ENCODE peak calls at places on chromosomes 12 and 14, in seven cellular contexts. One of them, this sample, is unnamed.

GRCh38 chr14:26163761-26164160 is 434.1 kb downstream of the NOVA1 start:
- DNase-seq in H1: no peak
- DNase-seq in H9: peak; percentile 52
- DNase-seq in neuronal stem cell: no peak
- DNase-seq in trophoblast cell: no peak
- DNase-seq in mesenchymal stem cell: peak; percentile 46
- DNase-seq in IMR-90: peak; percentile 20
- DNase-seq in this sample: peak; percentile 84

GRCh38 chr12:27236498-27236897 is 7.6 kb upstream of the STK38L start:
- DNase-seq in IMR-90: peak; percentile 50
- DNase-seq in trophoblast cell: peak; percentile 31
- DNase-seq in neuronal stem cell: no peak
- DNase-seq in mesenchymal stem cell: peak; percentile 57
- DNase-seq in H1: no peak
- DNase-seq in H9: no peak
- DNase-seq in this sample: no peak

GRCh38 chr14:69711065-69711464 is 55.9 kb upstream of the SRSF5 start:
- DNase-seq in H9: no peak
- DNase-seq in H1: no peak
- DNase-seq in trophoblast cell: no peak
- DNase-seq in IMR-90: peak; percentile 17
- DNase-seq in mesenchymal stem cell: no peak
- DNase-seq in neuronal stem cell: no peak
- DNase-seq in this sample: no peak

GRCh38 chr12:22255097-22255496 is 79.4 kb downstream of the ST8SIA1 start:
- DNase-seq in IMR-90: peak; percentile 21
- DNase-seq in mesenchymal stem cell: peak; percentile 34
- DNase-seq in H9: peak; percentile 68
- DNase-seq in trophoblast cell: peak; percentile 45
- DNase-seq in H1: no peak
- DNase-seq in neuronal stem cell: peak; percentile 82
- DNase-seq in this sample: peak; percentile 74

GRCh38 chr12:113914806-113915205 is 51.3 kb downstream of the RBM19 start:
- DNase-seq in H1: no peak
- DNase-seq in IMR-90: no peak
- DNase-seq in mesenchymal stem cell: no peak
- DNase-seq in neuronal stem cell: no peak
- DNase-seq in H9: no peak
- DNase-seq in trophoblast cell: no peak
- DNase-seq in this sample: no peak

GRCh38 chr14:59098377-59098776 is 90.1 kb upstream of the DAAM1 start:
- DNase-seq in mesenchymal stem cell: peak; percentile 77
- DNase-seq in H9: no peak
- DNase-seq in H1: no peak
- DNase-seq in neuronal stem cell: no peak
- DNase-seq in trophoblast cell: peak; percentile 90
- DNase-seq in IMR-90: peak; percentile 98
- DNase-seq in this sample: no peak

GRCh38 chr12:93460882-93461281 is 6.4 kb upstream of the MRPL42 start:
- DNase-seq in mesenchymal stem cell: no peak
- DNase-seq in neuronal stem cell: no peak
- DNase-seq in trophoblast cell: no peak
- DNase-seq in H9: no peak
- DNase-seq in H1: no peak
- DNase-seq in IMR-90: no peak
- DNase-seq in this sample: no peak

GRCh38 chr14:73744874-73745529 is 30.8 kb upstream of the PNMA1 start:
- DNase-seq in mesenchymal stem cell: no peak
- DNase-seq in trophoblast cell: no peak
- DNase-seq in H9: peak; percentile 22
- DNase-seq in H1: no peak
- DNase-seq in IMR-90: no peak
- DNase-seq in neuronal stem cell: no peak
- DNase-seq in this sample: no peak

GRCh38 chr14:53306267-53306721 is 153.2 kb upstream of the DDHD1 start:
- DNase-seq in H1: peak; percentile 7
- DNase-seq in IMR-90: peak; percentile 69
- DNase-seq in trophoblast cell: peak; percentile 36
- DNase-seq in neuronal stem cell: peak; percentile 62
- DNase-seq in H9: peak; percentile 46
- DNase-seq in mesenchymal stem cell: peak; percentile 50
- DNase-seq in this sample: peak; percentile 60

GRCh38 chr12:46664771-46665287 is 161.0 kb downstream of the SLC38A4 start:
- DNase-seq in H1: no peak
- DNase-seq in IMR-90: peak; percentile 96
- DNase-seq in neuronal stem cell: no peak
- DNase-seq in H9: no peak
- DNase-seq in mesenchymal stem cell: peak; percentile 92
- DNase-seq in trophoblast cell: no peak
- DNase-seq in this sample: peak; percentile 37

GRCh38 chr14:101399737-101400517 is 161.4 kb upstream of the DIO3 start:
- DNase-seq in H1: no peak
- DNase-seq in trophoblast cell: no peak
- DNase-seq in IMR-90: no peak
- DNase-seq in mesenchymal stem cell: no peak
- DNase-seq in H9: no peak
- DNase-seq in neuronal stem cell: no peak
- DNase-seq in this sample: no peak

GRCh38 chr12:107086314-107086713 is 7.0 kb downstream of the CRY1 start:
- DNase-seq in H9: no peak
- DNase-seq in neuronal stem cell: no peak
- DNase-seq in mesenchymal stem cell: no peak
- DNase-seq in IMR-90: no peak
- DNase-seq in H1: no peak
- DNase-seq in trophoblast cell: no peak
- DNase-seq in this sample: no peak

GRCh38 chr12:48822139-48822538 is 3.8 kb downstream of the CACNB3 start:
- DNase-seq in neuronal stem cell: no peak
- DNase-seq in IMR-90: no peak
- DNase-seq in H1: no peak
- DNase-seq in mesenchymal stem cell: no peak
- DNase-seq in H9: no peak
- DNase-seq in trophoblast cell: no peak
- DNase-seq in this sample: no peak

GRCh38 chr12:132404956-132405741 is 75.8 kb upstream of the GALNT9 start:
- DNase-seq in H1: no peak
- DNase-seq in IMR-90: no peak
- DNase-seq in trophoblast cell: no peak
- DNase-seq in neuronal stem cell: no peak
- DNase-seq in H9: no peak
- DNase-seq in mesenchymal stem cell: no peak
- DNase-seq in this sample: no peak

GRCh38 chr14:34700622-34701130 is 13.7 kb downstream of the CFL2 start:
- DNase-seq in neuronal stem cell: no peak
- DNase-seq in H1: no peak
- DNase-seq in IMR-90: no peak
- DNase-seq in trophoblast cell: peak; percentile 6
- DNase-seq in H9: no peak
- DNase-seq in mesenchymal stem cell: peak; percentile 36
- DNase-seq in this sample: no peak

GRCh38 chr12:115866909-115867525 is 410.5 kb downstream of the MED13L start:
- DNase-seq in IMR-90: no peak
- DNase-seq in H1: no peak
- DNase-seq in neuronal stem cell: no peak
- DNase-seq in mesenchymal stem cell: no peak
- DNase-seq in trophoblast cell: no peak
- DNase-seq in H9: peak; percentile 56
- DNase-seq in this sample: peak; percentile 56

GRCh38 chr14:100103261-100104005 is 38.2 kb downstream of the EVL start:
- DNase-seq in neuronal stem cell: no peak
- DNase-seq in H1: no peak
- DNase-seq in IMR-90: peak; percentile 13
- DNase-seq in H9: no peak
- DNase-seq in trophoblast cell: no peak
- DNase-seq in mesenchymal stem cell: no peak
- DNase-seq in this sample: no peak

GRCh38 chr14:36659822-36660735 is 1.6 kb upstream of the PAX9 start:
- DNase-seq in IMR-90: no peak
- DNase-seq in H9: no peak
- DNase-seq in mesenchymal stem cell: no peak
- DNase-seq in trophoblast cell: no peak
- DNase-seq in neuronal stem cell: no peak
- DNase-seq in H1: no peak
- DNase-seq in this sample: no peak

GRCh38 chr14:93759781-93760307 is 28.4 kb downstream of the PRIMA1 start:
- DNase-seq in mesenchymal stem cell: no peak
- DNase-seq in IMR-90: no peak
- DNase-seq in H9: no peak
- DNase-seq in H1: no peak
- DNase-seq in neuronal stem cell: no peak
- DNase-seq in trophoblast cell: no peak
- DNase-seq in this sample: no peak

GRCh38 chr14:91202234-91202974 is 42.1 kb downstream of the GPR68 start:
- DNase-seq in trophoblast cell: no peak
- DNase-seq in IMR-90: no peak
- DNase-seq in neuronal stem cell: peak; percentile 42
- DNase-seq in H9: no peak
- DNase-seq in mesenchymal stem cell: peak; percentile 72
- DNase-seq in H1: no peak
- DNase-seq in this sample: no peak

GRCh38 chr12:9711664-9712063 is 21.2 kb downstream of the CLECL1 start:
- DNase-seq in trophoblast cell: no peak
- DNase-seq in H1: no peak
- DNase-seq in H9: no peak
- DNase-seq in neuronal stem cell: no peak
- DNase-seq in mesenchymal stem cell: peak; percentile 31
- DNase-seq in IMR-90: peak; percentile 16
- DNase-seq in this sample: peak; percentile 85

GRCh38 chr12:50103767-50104321 is at the start of gene GPD1:
- DNase-seq in neuronal stem cell: no peak
- DNase-seq in H9: peak; percentile 76
- DNase-seq in H1: no peak
- DNase-seq in mesenchymal stem cell: peak; percentile 19
- DNase-seq in IMR-90: peak; percentile 28
- DNase-seq in trophoblast cell: no peak
- DNase-seq in this sample: peak; percentile 65

GRCh38 chr12:57485695-57486094 is 2.2 kb upstream of the MARS1 start:
- DNase-seq in mesenchymal stem cell: no peak
- DNase-seq in H1: no peak
- DNase-seq in trophoblast cell: no peak
- DNase-seq in neuronal stem cell: no peak
- DNase-seq in H9: no peak
- DNase-seq in IMR-90: no peak
- DNase-seq in this sample: peak; percentile 84

GRCh38 chr12:101038289-101038871 is 171.7 kb downstream of the SLC5A8 start:
- DNase-seq in H1: no peak
- DNase-seq in mesenchymal stem cell: peak; percentile 16
- DNase-seq in neuronal stem cell: no peak
- DNase-seq in IMR-90: peak; percentile 19
- DNase-seq in trophoblast cell: no peak
- DNase-seq in H9: no peak
- DNase-seq in this sample: no peak

GRCh38 chr14:75046899-75047298 is 4.4 kb downstream of the MLH3 start:
- DNase-seq in H9: no peak
- DNase-seq in neuronal stem cell: no peak
- DNase-seq in IMR-90: peak; percentile 45
- DNase-seq in trophoblast cell: no peak
- DNase-seq in H1: no peak
- DNase-seq in mesenchymal stem cell: peak; percentile 64
- DNase-seq in this sample: no peak

GRCh38 chr12:1880153-1880845 is 38.2 kb downstream of the CACNA2D4 start:
- DNase-seq in mesenchymal stem cell: no peak
- DNase-seq in trophoblast cell: no peak
- DNase-seq in H1: no peak
- DNase-seq in H9: peak; percentile 23
- DNase-seq in IMR-90: no peak
- DNase-seq in neuronal stem cell: no peak
- DNase-seq in this sample: no peak

GRCh38 chr12:123131879-123132402 is 18.9 kb downstream of the PITPNM2 start:
- DNase-seq in H9: no peak
- DNase-seq in trophoblast cell: no peak
- DNase-seq in IMR-90: no peak
- DNase-seq in neuronal stem cell: no peak
- DNase-seq in H1: no peak
- DNase-seq in mesenchymal stem cell: no peak
- DNase-seq in this sample: no peak

GRCh38 chr14:90072350-90072749 is 10.6 kb downstream of the KCNK13 start:
- DNase-seq in neuronal stem cell: no peak
- DNase-seq in H1: no peak
- DNase-seq in mesenchymal stem cell: no peak
- DNase-seq in H9: no peak
- DNase-seq in IMR-90: no peak
- DNase-seq in trophoblast cell: no peak
- DNase-seq in this sample: no peak

GRCh38 chr12:76020281-76020680 is 11.3 kb downstream of the PHLDA1 start:
- DNase-seq in neuronal stem cell: no peak
- DNase-seq in H9: no peak
- DNase-seq in H1: no peak
- DNase-seq in IMR-90: peak; percentile 80
- DNase-seq in trophoblast cell: peak; percentile 46
- DNase-seq in mesenchymal stem cell: peak; percentile 93
- DNase-seq in this sample: peak; percentile 85

GRCh38 chr12:61804301-61804700 is 455.9 kb upstream of the USP15 start:
- DNase-seq in trophoblast cell: no peak
- DNase-seq in H1: no peak
- DNase-seq in H9: no peak
- DNase-seq in neuronal stem cell: no peak
- DNase-seq in mesenchymal stem cell: no peak
- DNase-seq in IMR-90: no peak
- DNase-seq in this sample: peak; percentile 33
- H2AK5ac ChIP-seq in trophoblast cell: no peak overlapping the region
- H2AK5ac ChIP-seq in H1: no peak overlapping the region
- H2AK5ac ChIP-seq in H9: no peak overlapping the region
- H2AK5ac ChIP-seq in neuronal stem cell: no peak overlapping the region
- H2AK5ac ChIP-seq in mesenchymal stem cell: no peak overlapping the region
- H2AK5ac ChIP-seq in IMR-90: no peak overlapping the region
- H2AK5ac ChIP-seq in this sample: no peak overlapping the region

GRCh38 chr12:53046655-53047220 is 3.1 kb upstream of the TNS2 start:
- DNase-seq in H9: peak; percentile 72
- DNase-seq in mesenchymal stem cell: peak; percentile 94
- DNase-seq in trophoblast cell: no peak
- DNase-seq in IMR-90: peak; percentile 86
- DNase-seq in H1: no peak
- DNase-seq in neuronal stem cell: peak; percentile 54
- DNase-seq in this sample: peak; percentile 81
- H3K4me1 ChIP-seq in H9: peaks cover 31% of the 10 kb centered on the region
- H3K4me1 ChIP-seq in mesenchymal stem cell: peaks cover 51% of the 10 kb centered on the region
- H3K4me1 ChIP-seq in trophoblast cell: peaks cover 60% of the 10 kb centered on the region
- H3K4me1 ChIP-seq in IMR-90: peaks cover 34% of the 10 kb centered on the region
- H3K4me1 ChIP-seq in H1: peaks cover 64% of the 10 kb centered on the region
- H3K4me1 ChIP-seq in neuronal stem cell: peaks cover 37% of the 10 kb centered on the region
- H3K4me1 ChIP-seq in this sample: peaks cover 42% of the 10 kb centered on the region

GRCh38 chr12:51925400-51926063 is 18.2 kb downstream of the ACVRL1 start:
- DNase-seq in H9: no peak
- DNase-seq in H1: no peak
- DNase-seq in mesenchymal stem cell: no peak
- DNase-seq in trophoblast cell: peak; percentile 82
- DNase-seq in IMR-90: no peak
- DNase-seq in neuronal stem cell: no peak
- DNase-seq in this sample: no peak
- H3K4ac ChIP-seq in H9: no peak overlapping the region
- H3K4ac ChIP-seq in H1: no peak overlapping the region
- H3K4ac ChIP-seq in mesenchymal stem cell: no peak overlapping the region
- H3K4ac ChIP-seq in trophoblast cell: no peak overlapping the region
- H3K4ac ChIP-seq in IMR-90: no peak overlapping the region
- H3K4ac ChIP-seq in neuronal stem cell: no peak overlapping the region
- H3K4ac ChIP-seq in this sample: no peak overlapping the region

GRCh38 chr12:29739279-29739991 is 44.3 kb downstream of the TMTC1 start:
- DNase-seq in H9: no peak
- DNase-seq in H1: no peak
- DNase-seq in neuronal stem cell: no peak
- DNase-seq in trophoblast cell: no peak
- DNase-seq in IMR-90: peak; percentile 93
- DNase-seq in mesenchymal stem cell: peak; percentile 58
- DNase-seq in this sample: no peak
- H2AK5ac ChIP-seq in H9: no peak overlapping the region
- H2AK5ac ChIP-seq in H1: peak overlapping the region; percentile 17
- H2AK5ac ChIP-seq in neuronal stem cell: no peak overlapping the region
- H2AK5ac ChIP-seq in trophoblast cell: no peak overlapping the region
- H2AK5ac ChIP-seq in IMR-90: peak overlapping the region; percentile 87
- H2AK5ac ChIP-seq in mesenchymal stem cell: no peak overlapping the region
- H2AK5ac ChIP-seq in this sample: no peak overlapping the region

GRCh38 chr12:124681779-124682391 is 114.5 kb upstream of the NCOR2 start:
- DNase-seq in H1: no peak
- DNase-seq in trophoblast cell: peak; percentile 100
- DNase-seq in mesenchymal stem cell: peak; percentile 88
- DNase-seq in neuronal stem cell: no peak
- DNase-seq in IMR-90: peak; percentile 95
- DNase-seq in H9: no peak
- DNase-seq in this sample: peak; percentile 59
- H3K4me1 ChIP-seq in H1: peaks cover 3% of the 10 kb centered on the region
- H3K4me1 ChIP-seq in trophoblast cell: peaks cover 57% of the 10 kb centered on the region
- H3K4me1 ChIP-seq in mesenchymal stem cell: peaks cover 63% of the 10 kb centered on the region
- H3K4me1 ChIP-seq in neuronal stem cell: peaks cover 40% of the 10 kb centered on the region
- H3K4me1 ChIP-seq in IMR-90: peaks cover 33% of the 10 kb centered on the region
- H3K4me1 ChIP-seq in H9: no peaks in the 10 kb centered on the region
- H3K4me1 ChIP-seq in this sample: peaks cover 3% of the 10 kb centered on the region

This sample was measured in mesendoderm.